ENCODE peak calls at places on chromosomes 5 and 9, in four cellular contexts. One of them, this sample, is unnamed.

GRCh38 chr9:69120380-69121154 is 53.5 kb upstream of the TJP2 start:
- DNase-seq in IMR-90: no peak
- DNase-seq in H9: peak
- DNase-seq in H1: peak
- DNase-seq in this sample: peak

GRCh38 chr9:70259512-70259802 is 679 bp downstream of the SMC5 start:
- DNase-seq in H9: peak
- DNase-seq in IMR-90: no peak
- DNase-seq in H1: peak
- DNase-seq in this sample: peak

GRCh38 chr9:17013010-17013409 is 121.8 kb upstream of the CNTLN start:
- DNase-seq in H9: no peak
- DNase-seq in IMR-90: no peak
- DNase-seq in H1: no peak
- DNase-seq in this sample: no peak

GRCh38 chr9:123883634-123884033 is 46.3 kb downstream of the DENND1A start:
- DNase-seq in IMR-90: peak
- DNase-seq in H9: no peak
- DNase-seq in H1: no peak
- DNase-seq in this sample: no peak

GRCh38 chr5:76746677-76747076 is 30.8 kb downstream of the F2R start:
- DNase-seq in IMR-90: no peak
- DNase-seq in H9: no peak
- DNase-seq in H1: no peak
- DNase-seq in this sample: no peak

GRCh38 chr9:98230354-98230753 is 25.1 kb downstream of the TBC1D2 start:
- DNase-seq in H9: no peak
- DNase-seq in H1: no peak
- DNase-seq in IMR-90: no peak
- DNase-seq in this sample: no peak

GRCh38 chr5:141338538-141339306 is at the start of gene PCDHGA2:
- DNase-seq in IMR-90: peak
- DNase-seq in H1: no peak
- DNase-seq in H9: peak
- DNase-seq in this sample: peak

GRCh38 chr5:17275279-17276158 is 58.1 kb downstream of the BASP1 start:
- DNase-seq in H9: no peak
- DNase-seq in IMR-90: no peak
- DNase-seq in H1: no peak
- DNase-seq in this sample: no peak

GRCh38 chr9:5509573-5509972 is 758 bp upstream of the PDCD1LG2 start:
- DNase-seq in IMR-90: peak
- DNase-seq in H1: no peak
- DNase-seq in H9: no peak
- DNase-seq in this sample: peak

GRCh38 chr5:51378778-51379652 is 4.2 kb upstream of the ISL1 start:
- DNase-seq in H9: peak
- DNase-seq in H1: no peak
- DNase-seq in IMR-90: no peak
- DNase-seq in this sample: peak

GRCh38 chr9:84466580-84467285 is 126.2 kb upstream of the SLC28A3 start:
- DNase-seq in IMR-90: no peak
- DNase-seq in H1: no peak
- DNase-seq in H9: no peak
- DNase-seq in this sample: no peak

GRCh38 chr9:70816891-70817290 is 304.5 kb downstream of the TRPM3 start:
- DNase-seq in H9: no peak
- DNase-seq in IMR-90: no peak
- DNase-seq in H1: no peak
- DNase-seq in this sample: no peak

GRCh38 chr9:6757988-6758417 is 230 bp downstream of the KDM4C start:
- DNase-seq in H9: no peak
- DNase-seq in H1: peak
- DNase-seq in IMR-90: no peak
- DNase-seq in this sample: no peak

GRCh38 chr9:107174441-107174840 is 108.6 kb upstream of the RAD23B start:
- DNase-seq in H9: no peak
- DNase-seq in H1: no peak
- DNase-seq in IMR-90: no peak
- DNase-seq in this sample: no peak

GRCh38 chr9:35962126-35962906 is 4.4 kb upstream of the OR2S2 start:
- DNase-seq in H9: peak
- DNase-seq in H1: peak
- DNase-seq in IMR-90: peak
- DNase-seq in this sample: no peak

GRCh38 chr5:147835386-147835798 is 3.9 kb upstream of the SPINK1 start:
- DNase-seq in H1: no peak
- DNase-seq in IMR-90: no peak
- DNase-seq in H9: no peak
- DNase-seq in this sample: no peak

GRCh38 chr9:79020266-79020665 is 551.5 kb upstream of the TLE4 start:
- DNase-seq in H9: no peak
- DNase-seq in H1: no peak
- DNase-seq in IMR-90: no peak
- DNase-seq in this sample: no peak

GRCh38 chr9:78668148-78668825 is 371.4 kb downstream of the PSAT1 start:
- DNase-seq in H9: no peak
- DNase-seq in H1: no peak
- DNase-seq in IMR-90: no peak
- DNase-seq in this sample: peak

GRCh38 chr9:115900698-115901097 is 252.9 kb upstream of the PAPPA start:
- DNase-seq in IMR-90: no peak
- DNase-seq in H1: no peak
- DNase-seq in H9: no peak
- DNase-seq in this sample: no peak

GRCh38 chr5:61333351-61334223 is 1.5 kb downstream of the ZSWIM6 start:
- DNase-seq in H9: no peak
- DNase-seq in IMR-90: no peak
- DNase-seq in H1: peak
- DNase-seq in this sample: peak
- H2BK5ac ChIP-seq in H9: no peak
- H2BK5ac ChIP-seq in IMR-90: peak
- H2BK5ac ChIP-seq in H1: no peak
- H2BK5ac ChIP-seq in this sample: no peak

GRCh38 chr5:168174376-168174775 is 117.1 kb upstream of the WWC1 start:
- DNase-seq in H1: no peak
- DNase-seq in IMR-90: no peak
- DNase-seq in H9: no peak
- DNase-seq in this sample: no peak
- H4K5ac ChIP-seq in H1: no peak
- H4K5ac ChIP-seq in IMR-90: no peak
- H4K5ac ChIP-seq in H9: no peak
- H4K5ac ChIP-seq in this sample: no peak

GRCh38 chr9:88976186-88976887 is 14.9 kb upstream of the S1PR3 start:
- DNase-seq in H1: no peak
- DNase-seq in IMR-90: no peak
- DNase-seq in H9: no peak
- DNase-seq in this sample: no peak
- H3K23ac ChIP-seq in H1: no peak
- H3K23ac ChIP-seq in IMR-90: no peak
- H3K23ac ChIP-seq in H9: no peak
- H3K23ac ChIP-seq in this sample: no peak

DNA sequence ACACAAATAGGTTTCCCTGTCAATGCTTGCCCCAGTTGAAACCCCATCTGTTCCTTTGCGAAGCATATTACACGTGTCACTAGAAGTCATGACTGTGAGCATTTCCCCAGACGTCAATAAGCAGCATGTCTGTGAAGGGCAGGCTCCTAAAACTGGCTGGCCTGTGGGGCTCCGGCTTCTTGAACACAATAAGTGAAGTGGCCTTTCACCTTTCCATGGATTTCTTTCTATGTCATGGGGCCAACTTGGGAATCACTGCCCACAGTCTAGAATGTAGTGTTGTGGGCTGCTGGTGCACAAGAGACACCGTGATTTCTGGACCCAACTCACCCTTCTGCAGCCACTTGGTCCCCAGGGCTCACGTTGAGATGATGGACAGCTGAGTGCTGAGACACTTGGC is 60.4 kb upstream of the CTSL start:
- DNase-seq in H9: peak
- DNase-seq in H1: no peak
- DNase-seq in IMR-90: no peak
- DNase-seq in this sample: no peak
- H2BK5ac ChIP-seq in H9: no peak
- H2BK5ac ChIP-seq in H1: no peak
- H2BK5ac ChIP-seq in IMR-90: no peak
- H2BK5ac ChIP-seq in this sample: no peak

GRCh38 chr5:169942181-169942580 is 38.1 kb downstream of the INSYN2B start:
- DNase-seq in H9: no peak
- DNase-seq in IMR-90: no peak
- DNase-seq in H1: no peak
- DNase-seq in this sample: no peak
- H4K5ac ChIP-seq in H9: no peak
- H4K5ac ChIP-seq in IMR-90: no peak
- H4K5ac ChIP-seq in H1: no peak
- H4K5ac ChIP-seq in this sample: no peak

DNA sequence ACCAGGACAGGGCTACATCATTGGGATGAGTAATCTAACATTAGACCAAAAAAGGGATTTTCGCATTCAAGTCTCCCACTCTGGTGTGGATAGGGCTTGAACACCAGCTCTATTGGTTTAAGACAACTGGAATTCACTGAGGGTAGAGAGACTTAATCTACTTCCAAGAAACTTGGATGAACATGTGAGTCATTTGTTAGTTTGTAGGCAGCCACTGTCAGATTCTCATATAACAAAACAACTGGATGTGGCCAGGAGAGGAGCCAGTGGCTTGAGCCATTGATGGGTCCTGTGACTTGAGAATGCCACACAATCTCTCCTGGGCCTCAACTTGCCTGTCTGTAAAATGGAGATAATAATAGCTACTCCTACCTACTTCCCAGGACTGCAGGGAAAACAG is 16.5 kb downstream of the FAT2 start:
- DNase-seq in H9: no peak
- DNase-seq in H1: no peak
- DNase-seq in IMR-90: no peak
- DNase-seq in this sample: no peak
- H3K23ac ChIP-seq in H9: no peak
- H3K23ac ChIP-seq in H1: no peak
- H3K23ac ChIP-seq in IMR-90: no peak
- H3K23ac ChIP-seq in this sample: no peak

DNA sequence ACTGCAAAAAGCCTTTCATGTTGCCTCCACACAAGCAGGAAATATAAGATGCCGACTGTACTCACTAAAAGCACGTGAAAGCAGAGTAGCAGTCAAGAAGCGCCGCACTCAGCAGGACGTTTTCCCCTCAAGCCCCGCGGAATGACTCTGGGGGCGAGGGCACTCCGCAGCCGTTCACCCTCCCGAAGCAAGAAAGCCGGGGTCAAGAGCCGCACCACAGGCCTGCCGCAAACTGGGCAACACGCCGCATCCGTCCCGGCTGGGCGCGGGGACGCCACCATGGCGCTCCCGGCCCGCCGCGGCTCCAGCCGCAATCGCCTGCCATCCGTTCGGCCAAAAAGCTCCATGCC is 364 bp downstream of the RPS6 start:
- DNase-seq in H9: no peak
- DNase-seq in IMR-90: peak
- DNase-seq in H1: no peak
- DNase-seq in this sample: no peak
- H2BK5ac ChIP-seq in H9: peak
- H2BK5ac ChIP-seq in IMR-90: peak
- H2BK5ac ChIP-seq in H1: peak
- H2BK5ac ChIP-seq in this sample: peak

DNA sequence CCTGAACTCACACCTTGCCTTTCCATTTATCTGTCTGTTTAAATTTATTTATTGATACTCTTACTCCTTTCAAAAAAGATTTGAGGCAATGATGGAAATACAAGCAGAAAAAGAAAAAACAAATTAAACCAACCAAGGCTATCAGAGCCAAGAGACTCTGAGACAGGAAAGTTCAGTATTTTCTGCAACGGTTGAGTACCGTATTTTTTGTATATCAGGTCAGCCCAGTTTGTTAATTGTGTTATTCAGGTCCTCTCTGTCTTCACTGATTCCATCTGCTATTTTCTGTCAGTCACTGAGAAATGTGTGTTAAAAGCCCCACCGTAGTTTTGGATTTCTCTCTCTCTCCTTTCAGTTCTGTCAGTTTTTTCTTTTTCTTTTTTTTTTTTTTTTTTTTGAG is 134.5 kb upstream of the SMIM23 start:
- DNase-seq in H1: no peak
- DNase-seq in H9: no peak
- DNase-seq in IMR-90: no peak
- DNase-seq in this sample: no peak
- H4K5ac ChIP-seq in H1: no peak
- H4K5ac ChIP-seq in H9: no peak
- H4K5ac ChIP-seq in IMR-90: no peak
- H4K5ac ChIP-seq in this sample: no peak

DNA sequence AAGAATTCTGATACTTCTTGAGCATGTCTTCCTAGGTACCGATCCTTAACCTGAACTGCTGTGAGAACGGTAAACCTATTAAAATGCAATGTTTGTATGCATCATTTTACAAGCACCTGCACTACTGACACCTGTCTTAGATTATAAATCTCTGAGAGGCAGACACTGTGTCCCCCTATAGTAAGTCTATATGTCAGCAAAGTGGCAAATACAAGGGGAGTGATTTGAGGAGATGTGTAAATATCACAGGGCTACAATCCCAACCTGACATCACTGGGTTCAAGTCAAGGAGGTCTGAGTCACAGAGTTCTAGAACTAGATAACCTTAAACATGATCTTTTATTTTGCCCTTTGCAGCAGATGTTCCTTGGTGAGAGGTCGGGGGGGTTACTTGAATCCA is 64.1 kb downstream of the ANKH start:
- DNase-seq in H1: no peak
- DNase-seq in H9: no peak
- DNase-seq in IMR-90: no peak
- DNase-seq in this sample: no peak
- H3K23ac ChIP-seq in H1: no peak
- H3K23ac ChIP-seq in H9: no peak
- H3K23ac ChIP-seq in IMR-90: no peak
- H3K23ac ChIP-seq in this sample: no peak

DNA sequence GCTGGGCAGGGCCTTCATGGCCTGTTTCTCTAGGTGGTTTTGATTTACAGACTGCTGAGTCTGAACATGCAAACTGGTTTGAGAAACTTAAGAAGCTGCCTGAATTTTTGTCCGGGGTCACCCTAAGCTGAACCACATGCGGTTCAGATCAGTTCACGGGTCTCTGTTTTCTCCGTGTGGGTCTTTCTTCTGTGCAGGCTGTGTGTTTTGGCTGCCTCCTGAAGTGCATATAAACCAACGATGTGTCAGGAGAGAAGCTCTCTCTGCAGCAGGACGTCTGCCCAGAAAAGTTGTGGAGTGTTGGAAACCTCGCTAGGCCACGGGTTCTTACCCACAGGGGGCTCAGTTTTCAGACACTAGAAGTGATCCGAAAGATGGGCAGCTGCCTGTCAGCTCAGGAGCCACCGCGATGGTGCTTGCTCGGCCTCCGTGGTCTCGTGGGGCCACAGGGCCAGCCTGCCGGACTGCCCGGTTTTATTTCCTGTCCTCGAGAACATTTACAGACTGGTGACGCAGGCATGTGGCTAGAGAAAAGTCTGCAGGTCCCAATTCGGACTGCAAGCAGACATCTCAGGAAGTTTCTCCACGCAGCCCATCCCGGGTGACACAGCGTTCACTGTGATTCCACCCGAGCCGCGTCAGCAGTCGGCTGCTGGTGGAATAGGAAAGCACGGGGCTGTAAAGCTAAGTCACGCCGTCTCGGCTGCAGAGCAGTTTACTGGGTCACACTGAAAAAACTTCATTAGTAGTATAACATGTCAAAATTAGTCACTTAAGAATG is 364.1 kb downstream of the IRX2 start:
- DNase-seq in IMR-90: no peak
- DNase-seq in H9: no peak
- DNase-seq in H1: no peak
- DNase-seq in this sample: no peak
- H2BK5ac ChIP-seq in IMR-90: no peak
- H2BK5ac ChIP-seq in H9: no peak
- H2BK5ac ChIP-seq in H1: no peak
- H2BK5ac ChIP-seq in this sample: no peak

This sample was measured in mesendoderm.